ENCODE peak calls at places on chromosome 17, in ten cellular contexts. A is HL-60, K is bronchial epithelial cell, H is stomach, Z is astrocyte of the spinal cord, V is AG04450, P is heart left ventricle, B is PC-3, Q is cardiac fibroblast, R is ovary. M is an unnamed sample.

GRCh38 chr17:73308017-73308823 is 3.6 kb downstream of the CDC42EP4 start:
- DNase-seq in A (peak; percentile 79), K (peak; percentile 85), H (peak; percentile 94), Z (peak; percentile 76), V (no peak), P (peak; percentile 82), B (peak; percentile 95), Q (peak; percentile 82), R (peak; percentile 91), M (peak; percentile 86)

GRCh38 chr17:70478883-70479282 is 309.6 kb downstream of the KCNJ2 start:
- DNase-seq in A (no peak), K (no peak), H (no peak), Z (no peak), V (no peak), P (no peak), B (no peak), Q (no peak), R (no peak), M (no peak)

GRCh38 chr17:34252890-34253525 is 2.1 kb upstream of the CCL2 start:
- DNase-seq in A (no peak), K (peak; percentile 9), H (no peak), Z (no peak), V (no peak), P (no peak), B (no peak), Q (no peak), R (no peak), M (peak; percentile 83)

GRCh38 chr17:62778990-62779681 is 29.0 kb downstream of the MARCHF10 start:
- DNase-seq in A (no peak), K (peak; percentile 99), H (peak; percentile 72), Z (peak; percentile 96), V (peak; percentile 91), P (no peak), B (peak; percentile 98), Q (peak; percentile 94), R (no peak), M (no peak)

GRCh38 chr17:80388175-80388574 is 26.8 kb upstream of the ENDOV start:
- DNase-seq in A (no peak), K (no peak), H (no peak), Z (no peak), V (no peak), P (no peak), B (no peak), Q (no peak), R (no peak), M (no peak)

GRCh38 chr17:1109606-1110523 is 69.9 kb downstream of the ABR start:
- DNase-seq in A (no peak), K (no peak), H (peak; percentile 62), Z (no peak), V (no peak), P (peak; percentile 81), B (peak; percentile 60), Q (no peak), R (peak; percentile 47), M (no peak)

GRCh38 chr17:10327640-10328039 is 45.2 kb downstream of the MYH13 start:
- DNase-seq in A (peak; percentile 47), K (peak; percentile 52), H (peak; percentile 75), Z (peak; percentile 50), V (no peak), P (peak; percentile 81), B (peak; percentile 86), Q (peak; percentile 83), R (peak; percentile 71), M (peak; percentile 8)

GRCh38 chr17:73532441-73532901 is 111.8 kb downstream of the SDK2 start:
- DNase-seq in A (no peak), K (no peak), H (no peak), Z (no peak), V (no peak), P (peak; percentile 50), B (no peak), Q (no peak), R (no peak), M (no peak)

GRCh38 chr17:9929873-9930272 is 24.8 kb upstream of the RCVRN start:
- DNase-seq in A (no peak), K (no peak), H (no peak), Z (no peak), V (no peak), P (peak; percentile 11), B (no peak), Q (no peak), R (no peak), M (no peak)

GRCh38 chr17:27296427-27296979 is 2.6 kb downstream of the WSB1 start:
- DNase-seq in A (no peak), K (peak; percentile 68), H (no peak), Z (peak; percentile 36), V (peak; percentile 38), P (no peak), B (peak; percentile 66), Q (peak; percentile 85), R (no peak), M (no peak)

GRCh38 chr17:45896803-45897693 is 2.7 kb downstream of the MAPT start:
- DNase-seq in A (no peak), K (no peak), H (no peak), Z (peak; percentile 0), V (no peak), P (no peak), B (no peak), Q (peak; percentile 17), R (no peak), M (no peak)

GRCh38 chr17:45894022-45894784 is at the start of gene MAPT:
- DNase-seq in A (peak; percentile 78), K (peak; percentile 80), H (peak; percentile 90), Z (peak; percentile 89), V (peak; percentile 49), P (peak; percentile 96), B (peak; percentile 98), Q (peak; percentile 91), R (peak; percentile 86), M (peak; percentile 56)

GRCh38 chr17:45893725-45894021 is 681 bp upstream of the MAPT start:
- DNase-seq in A (no peak), K (no peak), H (no peak), Z (no peak), V (no peak), P (no peak), B (no peak), Q (no peak), R (no peak), M (no peak)

GRCh38 chr17:45895969-45896793 is 1.8 kb downstream of the MAPT start:
- DNase-seq in A (no peak), K (no peak), H (no peak), Z (peak; percentile 19), V (no peak), P (no peak), B (no peak), Q (no peak), R (no peak), M (no peak)

GRCh38 chr17:45895304-45895968 is 1.1 kb downstream of the MAPT start:
- DNase-seq in A (no peak), K (no peak), H (no peak), Z (peak; percentile 18), V (no peak), P (no peak), B (peak; percentile 31), Q (peak; percentile 32), R (no peak), M (no peak)
- TF ChIP-seq CTCF in A (no peak), K (no peak), H (no peak), Z (peak; percentile 1), V (no peak), P (no peak), B (peak; percentile 37), Q (no peak), R (no peak), M (no peak)

GRCh38 chr17:17957584-17957916 is 14.7 kb downstream of the TOM1L2 start:
- DNase-seq in A (no peak), K (peak; percentile 73), H (no peak), Z (no peak), V (no peak), P (no peak), B (peak; percentile 34), Q (no peak), R (no peak), M (no peak)
- H3K4me3 ChIP-seq in A (no peak overlapping the region), K (no peak overlapping the region), H (no peak overlapping the region), Z (no peak overlapping the region), V (no peak overlapping the region), P (no peak overlapping the region), B (peak overlapping the region; percentile 36), Q (no peak overlapping the region), R (no peak overlapping the region), M (no peak overlapping the region)

GRCh38 chr17:77364941-77365583 is 224.3 kb downstream of the SEC14L1 start:
- DNase-seq in A (no peak), K (no peak), H (no peak), Z (no peak), V (no peak), P (no peak), B (no peak), Q (no peak), R (no peak), M (no peak)

GRCh38 chr17:77366206-77366557 is 225.4 kb downstream of the SEC14L1 start:
- DNase-seq in A (no peak), K (peak; percentile 41), H (no peak), Z (no peak), V (no peak), P (no peak), B (no peak), Q (no peak), R (no peak), M (no peak)

GRCh38 chr17:77365584-77366186 is 224.9 kb downstream of the SEC14L1 start:
- DNase-seq in A (no peak), K (peak; percentile 69), H (peak; percentile 79), Z (peak; percentile 92), V (peak; percentile 66), P (peak; percentile 77), B (peak; percentile 82), Q (peak; percentile 86), R (peak; percentile 72), M (peak; percentile 62)

GRCh38 chr17:77364381-77364911 is 223.7 kb downstream of the SEC14L1 start:
- DNase-seq in A (no peak), K (no peak), H (no peak), Z (no peak), V (no peak), P (no peak), B (no peak), Q (no peak), R (peak; percentile 30), M (no peak)

DNA sequence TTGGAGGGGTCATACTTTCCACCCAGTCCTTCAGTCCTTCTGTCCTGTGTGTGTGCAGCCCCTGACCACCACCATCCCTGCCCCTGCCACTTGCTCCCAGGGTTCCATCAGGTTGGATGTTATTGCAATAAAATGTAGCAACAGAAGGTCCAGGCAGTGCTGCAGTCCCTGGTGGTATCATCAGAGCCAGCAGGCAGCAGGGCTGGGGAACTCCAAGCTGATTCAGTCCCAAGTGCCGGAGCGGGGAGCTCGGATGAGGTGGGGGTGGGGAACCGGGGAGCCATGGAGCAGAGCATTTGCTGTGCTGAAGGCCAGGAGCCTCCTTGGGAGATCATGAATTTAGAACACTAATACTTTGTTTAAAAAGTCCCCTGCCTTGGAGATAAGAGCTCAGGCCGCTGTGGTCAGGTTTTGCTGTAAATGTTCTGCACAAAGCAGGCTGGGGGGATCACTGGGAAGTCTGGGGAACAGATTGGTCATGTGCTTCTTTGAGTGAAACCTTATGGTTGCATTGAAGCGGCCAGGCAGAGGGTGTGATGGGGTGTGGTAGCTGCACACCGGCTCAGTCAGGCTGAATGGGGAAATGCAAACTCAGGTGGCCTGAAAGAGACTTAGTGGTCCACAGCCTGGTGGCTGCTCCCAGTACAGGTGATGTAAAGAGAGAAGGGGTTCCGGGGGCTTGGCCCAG is 225.9 kb downstream of the SEC14L1 start:
- DNase-seq in A (no peak), K (peak; percentile 29), H (no peak), Z (peak; percentile 66), V (no peak), P (no peak), B (no peak), Q (peak; percentile 71), R (peak; percentile 43), M (no peak)
- TF ChIP-seq CTCF in A (no peak), K (no peak), H (no peak), Z (peak; percentile 5), V (peak; percentile 34), P (no peak), B (no peak), Q (peak; percentile 33), R (no peak), M (no peak)

GRCh38 chr17:40819528-40820125 is 2.8 kb downstream of the KRT10 start:
- DNase-seq in A (no peak), K (no peak), H (no peak), Z (peak; percentile 4), V (no peak), P (no peak), B (no peak), Q (peak; percentile 44), R (no peak), M (no peak)
- H3K4me3 ChIP-seq in A (peak overlapping the region; percentile 51), K (peak overlapping the region; percentile 60), H (peak overlapping the region; percentile 59), Z (peak overlapping the region; percentile 57), V (peak overlapping the region; percentile 73), P (peak overlapping the region; percentile 68), B (peak overlapping the region; percentile 96), Q (peak overlapping the region; percentile 50), R (peak overlapping the region; percentile 53), M (peak overlapping the region; percentile 84)

M was measured in retinal pigment epithelial cell.